ENCODE peak calls at places on chromosome 13, in four cellular contexts. K is heart left ventricle, P is NB4, C is breast epithelium. T is an unnamed sample.

GRCh38 chr13:27667946-27668345 is 46.3 kb downstream of the POLR1D start:
- DNase-seq in K (peak), P (no peak), C (no peak), T (no peak)

GRCh38 chr13:25466880-25467279 is 95.1 kb downstream of the ATP8A2 start:
- DNase-seq in K (no peak), P (no peak), C (no peak), T (no peak)

GRCh38 chr13:48942131-48942530 is 33.6 kb upstream of the FNDC3A start:
- DNase-seq in K (no peak), P (no peak), C (no peak), T (no peak)

GRCh38 chr13:70408865-70409264 is 300.6 kb upstream of the KLHL1 start:
- DNase-seq in K (no peak), P (no peak), C (no peak), T (no peak)

GRCh38 chr13:42146359-42146758 is 97.9 kb downstream of the DGKH start:
- DNase-seq in K (no peak), P (no peak), C (no peak), T (no peak)

GRCh38 chr13:70964124-70964523 is 855.9 kb upstream of the KLHL1 start:
- DNase-seq in K (no peak), P (peak), C (no peak), T (no peak)

GRCh38 chr13:50513528-50513863 is 330.0 kb downstream of the DLEU7 start:
- DNase-seq in K (no peak), P (no peak), C (no peak), T (no peak)

GRCh38 chr13:30766957-30767603 is 31.7 kb downstream of the ALOX5AP start:
- DNase-seq in K (no peak), P (no peak), C (no peak), T (no peak)

GRCh38 chr13:23692816-23693215 is 122.6 kb downstream of the TNFRSF19 start:
- DNase-seq in K (no peak), P (no peak), C (no peak), T (no peak)

GRCh38 chr13:23695196-23695595 is 125.0 kb downstream of the TNFRSF19 start:
- DNase-seq in K (no peak), P (no peak), C (no peak), T (no peak)

GRCh38 chr13:23696610-23697009 is 126.4 kb downstream of the TNFRSF19 start:
- DNase-seq in K (no peak), P (no peak), C (no peak), T (no peak)

GRCh38 chr13:23697772-23698313 is 127.6 kb downstream of the TNFRSF19 start:
- DNase-seq in K (no peak), P (no peak), C (no peak), T (no peak)

GRCh38 chr13:23695711-23696512 is 125.7 kb downstream of the TNFRSF19 start:
- DNase-seq in K (no peak), P (peak), C (no peak), T (no peak)
- H3K4me3 ChIP-seq in K (peak), P (no peak), C (peak), T (no peak)

GRCh38 chr13:47455581-47455980 is 545.5 kb downstream of the SUCLA2 start:
- DNase-seq in K (no peak), P (peak), C (no peak), T (no peak)
- TF ChIP-seq CTCF in K (no peak), P (no peak), C (no peak), T (peak)

GRCh38 chr13:67224148-67224846 is 5.8 kb downstream of the PCDH9 start:
- DNase-seq in K (peak), P (peak), C (peak), T (peak)

GRCh38 chr13:67221630-67222226 is 8.4 kb downstream of the PCDH9 start:
- DNase-seq in K (no peak), P (no peak), C (no peak), T (no peak)

GRCh38 chr13:67225252-67226159 is 4.6 kb downstream of the PCDH9 start:
- DNase-seq in K (no peak), P (no peak), C (no peak), T (no peak)

GRCh38 chr13:67223024-67223423 is 7.1 kb downstream of the PCDH9 start:
- DNase-seq in K (no peak), P (no peak), C (no peak), T (no peak)

DNA sequence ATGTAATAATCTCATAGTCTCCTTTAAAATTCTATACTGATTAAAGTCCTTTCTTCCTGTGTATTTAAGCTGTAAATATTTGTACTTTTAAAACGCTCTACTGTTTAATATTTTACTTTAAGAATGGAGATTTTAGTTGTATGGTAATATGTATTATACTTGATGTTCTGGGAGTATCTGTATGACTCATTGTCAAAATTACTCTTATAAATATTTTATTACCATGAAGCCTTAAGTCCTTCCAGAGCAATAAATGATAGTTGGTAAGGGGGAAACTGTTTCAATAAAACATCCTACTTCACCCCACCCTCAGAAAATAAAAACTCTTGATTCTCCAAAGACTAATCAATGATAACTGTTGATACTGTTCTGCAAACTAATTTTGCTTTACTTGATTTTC is 6.4 kb downstream of the PCDH9 start:
- DNase-seq in K (no peak), P (no peak), C (no peak), T (no peak)
- H3K4me3 ChIP-seq in K (peak), P (no peak), C (peak), T (no peak)

GRCh38 chr13:53160211-53160610 is 131.6 kb downstream of the OLFM4 start:
- DNase-seq in K (no peak), P (no peak), C (no peak), T (no peak)
- TF ChIP-seq CTCF in K (no peak), P (no peak), C (no peak), T (no peak)

GRCh38 chr13:104314321-104314720 is 1248.1 kb upstream of the SLC10A2 start:
- DNase-seq in K (no peak), P (no peak), C (no peak), T (no peak)

GRCh38 chr13:104318121-104318520 is 1251.9 kb upstream of the SLC10A2 start:
- DNase-seq in K (no peak), P (peak), C (no peak), T (peak)

GRCh38 chr13:104310861-104311260 is 1244.6 kb upstream of the SLC10A2 start:
- DNase-seq in K (no peak), P (no peak), C (no peak), T (no peak)

GRCh38 chr13:104314926-104315535 is 1248.8 kb upstream of the SLC10A2 start:
- DNase-seq in K (no peak), P (no peak), C (no peak), T (no peak)

DNA sequence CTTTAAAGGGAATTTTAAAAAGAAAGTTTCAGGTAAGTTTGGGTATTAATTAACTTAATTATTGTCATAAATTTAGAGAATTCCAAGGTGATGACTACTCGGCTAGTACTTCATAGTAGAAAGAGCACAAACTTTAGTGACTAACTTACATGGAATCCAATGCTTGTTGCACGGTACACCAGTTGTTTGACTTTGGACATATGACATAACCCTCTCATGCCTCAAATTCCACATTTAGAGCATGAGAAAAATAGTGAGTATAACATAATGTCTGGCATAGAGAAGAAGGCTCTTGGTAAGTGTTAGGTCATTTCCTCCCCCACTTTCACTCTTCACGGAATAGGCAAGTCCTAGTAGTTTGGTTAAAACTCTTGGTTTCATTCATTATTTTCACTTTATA is 1249.4 kb upstream of the SLC10A2 start:
- DNase-seq in K (no peak), P (no peak), C (no peak), T (no peak)
- H3K4me3 ChIP-seq in K (no peak), P (no peak), C (no peak), T (no peak)

GRCh38 chr13:44919103-44919804 is 70.0 kb downstream of the NUFIP1 start:
- DNase-seq in K (no peak), P (no peak), C (no peak), T (no peak)

GRCh38 chr13:44920013-44920412 is 69.3 kb downstream of the NUFIP1 start:
- DNase-seq in K (no peak), P (peak), C (no peak), T (no peak)

GRCh38 chr13:44915962-44916361 is 73.3 kb downstream of the NUFIP1 start:
- DNase-seq in K (no peak), P (no peak), C (no peak), T (no peak)

GRCh38 chr13:44918323-44919102 is 70.8 kb downstream of the NUFIP1 start:
- DNase-seq in K (peak), P (peak), C (peak), T (no peak)

GRCh38 chr13:44917589-44918322 is 71.5 kb downstream of the NUFIP1 start:
- DNase-seq in K (peak), P (peak), C (peak), T (peak)
- TF ChIP-seq CTCF in K (no peak), P (no peak), C (peak), T (no peak)

GRCh38 chr13:110618167-110618566 is 2.8 kb downstream of the NAXD start:
- DNase-seq in K (no peak), P (no peak), C (no peak), T (no peak)

GRCh38 chr13:110615322-110616102 is at the start of gene NAXD:
- DNase-seq in K (peak), P (peak), C (peak), T (peak)

GRCh38 chr13:110617326-110618072 is 2.2 kb downstream of the NAXD start:
- DNase-seq in K (no peak), P (no peak), C (no peak), T (peak)

GRCh38 chr13:110616103-110617101 is 1.1 kb downstream of the NAXD start:
- DNase-seq in K (no peak), P (peak), C (peak), T (no peak)

GRCh38 chr13:110615005-110615321 is 382 bp upstream of the NAXD start:
- DNase-seq in K (no peak), P (no peak), C (no peak), T (no peak)
- H3K4me3 ChIP-seq in K (peak), P (peak), C (peak), T (peak)

DNA sequence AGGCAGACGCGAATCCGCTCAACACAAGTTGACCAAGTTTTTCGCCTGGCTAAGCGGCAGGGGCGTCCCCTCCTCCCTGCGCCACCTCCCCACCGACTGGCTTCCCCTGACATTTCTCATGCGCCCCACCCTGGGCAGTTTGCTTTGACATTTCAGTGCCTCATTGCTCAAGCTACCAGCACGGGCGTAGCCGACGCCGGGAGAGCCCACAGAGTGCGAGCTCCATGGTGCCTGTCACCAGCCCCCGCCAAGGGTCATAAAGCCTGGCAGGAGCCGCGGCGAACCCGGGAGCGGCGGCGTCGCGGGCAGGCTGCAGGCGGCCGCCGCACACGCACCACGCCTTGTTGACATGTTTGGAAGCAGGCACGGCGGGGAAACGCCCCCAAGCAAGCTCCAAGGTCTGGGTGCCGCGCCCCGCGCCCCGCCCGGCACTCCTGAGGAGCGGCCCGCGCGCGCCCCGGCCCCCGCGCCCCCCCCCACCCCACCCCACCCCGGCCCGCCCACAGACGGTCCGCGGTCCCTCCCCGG is 640 bp downstream of the FBXL3 start:
- DNase-seq in K (peak), P (peak), C (peak), T (no peak)
- TF ChIP-seq CTCF in K (no peak), P (no peak), C (no peak), T (no peak)

T was measured in LNCaP clone FGC.